ENCODE peak calls at places on chromosomes 3 and 15, in four cellular contexts. One of them, this sample, is unnamed. For H3K4me1, the result is how much of the 10 kb centered on the place peaks cover.

GRCh38 chr3:24271228-24271627 is 223.4 kb downstream of the THRB start:
- DNase-seq in HepG2: no peak
- DNase-seq in GM12878: no peak
- DNase-seq in H1: no peak
- DNase-seq in this sample: no peak

GRCh38 chr3:100796556-100796955 is 87.3 kb downstream of the TFG start:
- DNase-seq in HepG2: no peak
- DNase-seq in GM12878: peak
- DNase-seq in H1: no peak
- DNase-seq in this sample: no peak

GRCh38 chr15:48592221-48592731 is 53.2 kb downstream of the FBN1 start:
- DNase-seq in HepG2: no peak
- DNase-seq in GM12878: no peak
- DNase-seq in H1: no peak
- DNase-seq in this sample: no peak

GRCh38 chr15:25439456-25439836 is 622 bp upstream of the UBE3A start:
- DNase-seq in HepG2: peak
- DNase-seq in GM12878: no peak
- DNase-seq in H1: no peak
- DNase-seq in this sample: no peak

GRCh38 chr3:71972031-71972430 is 187.1 kb upstream of the PROK2 start:
- DNase-seq in HepG2: no peak
- DNase-seq in GM12878: no peak
- DNase-seq in H1: no peak
- DNase-seq in this sample: no peak

GRCh38 chr3:1196997-1197396 is 104.2 kb downstream of the CNTN6 start:
- DNase-seq in HepG2: no peak
- DNase-seq in GM12878: no peak
- DNase-seq in H1: no peak
- DNase-seq in this sample: no peak

GRCh38 chr3:102419786-102420185 is 15.0 kb upstream of the ZPLD1 start:
- DNase-seq in HepG2: no peak
- DNase-seq in GM12878: no peak
- DNase-seq in H1: no peak
- DNase-seq in this sample: no peak

GRCh38 chr3:42502429-42503250 is at the start of gene VIPR1:
- DNase-seq in HepG2: peak
- DNase-seq in GM12878: no peak
- DNase-seq in H1: peak
- DNase-seq in this sample: peak

GRCh38 chr15:98620020-98620419 is 28.3 kb upstream of the IGF1R start:
- DNase-seq in HepG2: no peak
- DNase-seq in GM12878: no peak
- DNase-seq in H1: no peak
- DNase-seq in this sample: no peak

GRCh38 chr15:39595621-39596221 is 14.8 kb downstream of the THBS1 start:
- DNase-seq in HepG2: no peak
- DNase-seq in GM12878: no peak
- DNase-seq in H1: no peak
- DNase-seq in this sample: no peak

GRCh38 chr15:81165565-81165964 is 31.1 kb upstream of the IL16 start:
- DNase-seq in HepG2: no peak
- DNase-seq in GM12878: no peak
- DNase-seq in H1: no peak
- DNase-seq in this sample: no peak

GRCh38 chr15:70921297-70921696 is 28.7 kb downstream of the LRRC49 start:
- DNase-seq in HepG2: no peak
- DNase-seq in GM12878: no peak
- DNase-seq in H1: no peak
- DNase-seq in this sample: no peak

GRCh38 chr3:56839784-56840724 is 38.3 kb upstream of the ARHGEF3 start:
- DNase-seq in HepG2: peak
- DNase-seq in GM12878: no peak
- DNase-seq in H1: no peak
- DNase-seq in this sample: no peak

GRCh38 chr3:195270350-195271115 is 426 bp downstream of the XXYLT1 start:
- DNase-seq in HepG2: peak
- DNase-seq in GM12878: no peak
- DNase-seq in H1: no peak
- DNase-seq in this sample: peak

GRCh38 chr15:41585140-41586047 is 26.4 kb downstream of the TYRO3 start:
- DNase-seq in HepG2: no peak
- DNase-seq in GM12878: no peak
- DNase-seq in H1: no peak
- DNase-seq in this sample: peak

GRCh38 chr3:123781571-123782275 is 102.4 kb downstream of the MYLK start:
- DNase-seq in HepG2: no peak
- DNase-seq in GM12878: no peak
- DNase-seq in H1: no peak
- DNase-seq in this sample: no peak

GRCh38 chr3:178901204-178901603 is 170.4 kb downstream of the ZMAT3 start:
- DNase-seq in HepG2: no peak
- DNase-seq in GM12878: no peak
- DNase-seq in H1: no peak
- DNase-seq in this sample: no peak

GRCh38 chr15:70763120-70763949 is at the start of gene UACA:
- DNase-seq in HepG2: peak
- DNase-seq in GM12878: peak
- DNase-seq in H1: peak
- DNase-seq in this sample: peak

GRCh38 chr3:46378426-46378942 is 7.7 kb downstream of the CCR5 start:
- DNase-seq in HepG2: peak
- DNase-seq in GM12878: no peak
- DNase-seq in H1: peak
- DNase-seq in this sample: peak

GRCh38 chr3:98012974-98013373 is 22.1 kb downstream of the GABRR3 start:
- DNase-seq in HepG2: peak
- DNase-seq in GM12878: no peak
- DNase-seq in H1: no peak
- DNase-seq in this sample: no peak

GRCh38 chr3:178205750-178206149 is 330.5 kb upstream of the KCNMB2 start:
- DNase-seq in HepG2: no peak
- DNase-seq in GM12878: no peak
- DNase-seq in H1: no peak
- DNase-seq in this sample: no peak

GRCh38 chr15:61681676-61682075 is 378.6 kb downstream of the VPS13C start:
- DNase-seq in HepG2: no peak
- DNase-seq in GM12878: no peak
- DNase-seq in H1: no peak
- DNase-seq in this sample: no peak

GRCh38 chr3:197354195-197355059 is 56.0 kb upstream of the DLG1 start:
- DNase-seq in HepG2: no peak
- DNase-seq in GM12878: peak
- DNase-seq in H1: no peak
- DNase-seq in this sample: peak

GRCh38 chr15:70538278-70538677 is 225.1 kb downstream of the UACA start:
- DNase-seq in HepG2: peak
- DNase-seq in GM12878: no peak
- DNase-seq in H1: no peak
- DNase-seq in this sample: no peak

GRCh38 chr3:123258811-123259420 is 57.2 kb downstream of the SEC22A start:
- DNase-seq in HepG2: peak
- DNase-seq in GM12878: no peak
- DNase-seq in H1: no peak
- DNase-seq in this sample: peak

GRCh38 chr3:45182915-45183881 is 37.0 kb upstream of the CDCP1 start:
- DNase-seq in HepG2: peak
- DNase-seq in GM12878: no peak
- DNase-seq in H1: no peak
- DNase-seq in this sample: no peak

GRCh38 chr3:38586546-38587520 is 62.7 kb downstream of the SCN5A start:
- DNase-seq in HepG2: no peak
- DNase-seq in GM12878: no peak
- DNase-seq in H1: no peak
- DNase-seq in this sample: no peak

GRCh38 chr3:63972196-63972595 is 51.1 kb downstream of the PSMD6 start:
- DNase-seq in HepG2: no peak
- DNase-seq in GM12878: no peak
- DNase-seq in H1: no peak
- DNase-seq in this sample: no peak

GRCh38 chr3:64741344-64741743 is 53.5 kb upstream of the ADAMTS9 start:
- DNase-seq in HepG2: no peak
- DNase-seq in GM12878: no peak
- DNase-seq in H1: no peak
- DNase-seq in this sample: no peak

GRCh38 chr15:48899793-48900192 is 21.9 kb downstream of the EID1 start:
- DNase-seq in HepG2: no peak
- DNase-seq in GM12878: no peak
- DNase-seq in H1: no peak
- DNase-seq in this sample: no peak

GRCh38 chr3:172516318-172517214 is 6.7 kb downstream of the TNFSF10 start:
- DNase-seq in HepG2: no peak
- DNase-seq in GM12878: no peak
- DNase-seq in H1: no peak
- DNase-seq in this sample: no peak

GRCh38 chr3:172520332-172520831 is 2.8 kb downstream of the TNFSF10 start:
- DNase-seq in HepG2: no peak
- DNase-seq in GM12878: peak
- DNase-seq in H1: no peak
- DNase-seq in this sample: no peak

GRCh38 chr3:172519740-172520139 is 3.5 kb downstream of the TNFSF10 start:
- DNase-seq in HepG2: no peak
- DNase-seq in GM12878: no peak
- DNase-seq in H1: no peak
- DNase-seq in this sample: no peak

GRCh38 chr3:172519241-172519640 is 4.0 kb downstream of the TNFSF10 start:
- DNase-seq in HepG2: no peak
- DNase-seq in GM12878: no peak
- DNase-seq in H1: no peak
- DNase-seq in this sample: no peak

DNA sequence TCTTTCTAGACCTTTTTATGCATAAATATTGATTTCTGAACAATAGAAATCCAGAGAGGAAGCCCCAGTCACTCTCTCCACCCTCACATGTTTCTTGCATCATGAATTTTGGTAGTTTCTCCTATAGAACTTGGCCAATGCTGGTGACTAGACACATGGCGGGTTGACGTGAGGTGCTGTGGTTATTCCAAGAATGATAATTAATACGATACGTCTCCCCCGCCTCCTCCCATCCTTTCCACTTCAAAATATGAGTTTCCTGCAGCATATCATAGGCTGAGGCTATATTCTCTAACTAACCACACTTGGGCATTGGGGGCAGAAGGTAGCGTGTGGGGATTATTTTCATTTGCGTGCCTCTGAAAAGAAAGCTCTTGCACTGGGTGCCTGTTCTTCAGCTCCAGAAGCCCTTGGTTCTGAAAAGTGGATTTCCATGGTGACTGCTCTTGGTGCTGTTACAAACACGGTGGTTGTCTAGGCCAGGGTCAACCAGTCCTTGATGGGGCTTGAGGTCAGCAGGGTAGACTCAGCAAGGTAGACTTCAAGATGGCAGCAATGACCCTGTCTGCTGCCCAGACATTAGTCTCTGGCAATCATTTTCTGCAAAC is 5.3 kb downstream of the TNFSF10 start:
- DNase-seq in HepG2: no peak
- DNase-seq in GM12878: no peak
- DNase-seq in H1: no peak
- DNase-seq in this sample: no peak
- H3K27ac ChIP-seq in HepG2: peak
- H3K27ac ChIP-seq in GM12878: no peak
- H3K27ac ChIP-seq in H1: no peak
- H3K27ac ChIP-seq in this sample: no peak

DNA sequence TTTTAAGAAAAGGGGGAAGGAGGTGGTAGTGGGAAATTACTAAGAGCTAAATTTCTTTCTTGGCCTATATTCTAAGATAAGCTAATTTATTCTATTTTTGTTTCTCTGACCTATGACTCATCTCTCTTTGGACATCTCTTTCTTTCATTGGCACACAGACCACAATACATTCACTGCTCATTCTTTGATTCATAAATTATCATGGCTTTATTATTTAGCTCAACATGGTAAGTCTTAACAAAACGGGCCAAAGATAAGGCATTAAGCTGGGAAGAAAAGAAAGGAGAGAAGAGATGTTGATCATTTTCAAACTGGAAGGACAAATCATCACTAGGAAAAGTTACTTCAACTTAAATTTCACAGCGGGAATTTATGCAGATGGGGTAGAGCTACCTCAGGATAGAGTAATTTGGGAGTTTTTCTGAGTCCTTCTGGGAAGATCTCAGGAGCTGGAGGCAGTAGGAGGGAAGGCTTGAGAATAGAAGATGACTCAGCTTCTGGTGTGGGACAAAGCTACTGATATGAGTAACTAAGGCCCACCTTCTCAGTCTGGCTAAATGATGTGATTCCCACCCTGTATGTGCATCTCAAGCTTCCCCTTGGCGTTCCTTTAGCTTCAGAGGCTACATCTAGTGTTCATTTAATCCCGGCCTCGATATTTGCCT is 7.5 kb upstream of the ALCAM start:
- DNase-seq in HepG2: no peak
- DNase-seq in GM12878: no peak
- DNase-seq in H1: no peak
- DNase-seq in this sample: no peak
- TF ChIP-seq TCF12 in HepG2: no peak
- TF ChIP-seq TCF12 in GM12878: no peak
- TF ChIP-seq TCF12 in H1: no peak
- TF ChIP-seq TCF12 in this sample: peak

GRCh38 chr3:13020159-13020558 is 53.1 kb downstream of the IQSEC1 start:
- DNase-seq in HepG2: no peak
- DNase-seq in GM12878: no peak
- DNase-seq in H1: no peak
- DNase-seq in this sample: no peak
- H3K4me1 ChIP-seq in HepG2: under half
- H3K4me1 ChIP-seq in GM12878: half or more
- H3K4me1 ChIP-seq in H1: under half
- H3K4me1 ChIP-seq in this sample: under half

DNA sequence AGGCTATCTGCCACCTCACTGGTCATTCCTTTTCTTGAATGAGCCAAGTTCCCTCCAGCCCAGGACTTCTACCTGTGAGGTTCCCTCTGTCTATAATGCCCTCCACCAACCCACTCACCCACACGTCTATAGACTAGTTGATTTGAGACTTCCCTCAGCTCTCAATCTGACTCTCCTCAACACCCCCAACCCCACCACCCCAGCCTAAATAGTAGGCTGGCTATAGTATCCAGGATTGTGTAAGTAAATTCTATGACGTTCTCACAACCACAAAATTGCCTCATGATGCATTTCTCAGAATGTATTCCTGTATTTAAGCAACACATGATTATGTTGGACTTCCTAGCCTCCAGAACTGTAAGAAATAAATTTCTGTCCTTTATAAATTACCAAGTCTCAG is 2.2 kb downstream of the PLSCR1 start:
- DNase-seq in HepG2: no peak
- DNase-seq in GM12878: no peak
- DNase-seq in H1: no peak
- DNase-seq in this sample: no peak
- H3K27ac ChIP-seq in HepG2: no peak
- H3K27ac ChIP-seq in GM12878: peak
- H3K27ac ChIP-seq in H1: no peak
- H3K27ac ChIP-seq in this sample: no peak